ENCODE peak calls at places on chromosomes 7 and 10, in five cellular contexts. One of them, this sample, is unnamed.

GRCh38 chr10:43809211-43809930 is 160.7 kb upstream of the ZNF32 start:
- DNase-seq in K562: no peak
- DNase-seq in heart right ventricle: no peak
- DNase-seq in mammary epithelial cell: no peak
- DNase-seq in AG04450: peak
- DNase-seq in this sample: no peak

GRCh38 chr10:7956508-7956907 is 98.0 kb upstream of the GATA3 start:
- DNase-seq in K562: peak
- DNase-seq in heart right ventricle: no peak
- DNase-seq in mammary epithelial cell: peak
- DNase-seq in AG04450: peak
- DNase-seq in this sample: no peak

GRCh38 chr10:70562036-70562710 is 40.4 kb downstream of the PRF1 start:
- DNase-seq in K562: no peak
- DNase-seq in heart right ventricle: no peak
- DNase-seq in mammary epithelial cell: no peak
- DNase-seq in AG04450: no peak
- DNase-seq in this sample: no peak

GRCh38 chr10:114914545-114914944 is 23.4 kb upstream of the TRUB1 start:
- DNase-seq in K562: no peak
- DNase-seq in heart right ventricle: no peak
- DNase-seq in mammary epithelial cell: no peak
- DNase-seq in AG04450: no peak
- DNase-seq in this sample: no peak

GRCh38 chr10:115972426-115972825 is 300.6 kb downstream of the GFRA1 start:
- DNase-seq in K562: no peak
- DNase-seq in heart right ventricle: no peak
- DNase-seq in mammary epithelial cell: no peak
- DNase-seq in AG04450: no peak
- DNase-seq in this sample: no peak

GRCh38 chr10:122426834-122427233 is 27.6 kb upstream of the ARMS2 start:
- DNase-seq in K562: no peak
- DNase-seq in heart right ventricle: no peak
- DNase-seq in mammary epithelial cell: no peak
- DNase-seq in AG04450: no peak
- DNase-seq in this sample: no peak

GRCh38 chr10:91709394-91709798 is 76.5 kb upstream of the PPP1R3C start:
- DNase-seq in K562: no peak
- DNase-seq in heart right ventricle: no peak
- DNase-seq in mammary epithelial cell: peak
- DNase-seq in AG04450: no peak
- DNase-seq in this sample: no peak

GRCh38 chr7:100613447-100614185 is 1.3 kb downstream of the MOSPD3 start:
- DNase-seq in K562: no peak
- DNase-seq in heart right ventricle: no peak
- DNase-seq in mammary epithelial cell: no peak
- DNase-seq in AG04450: no peak
- DNase-seq in this sample: no peak

GRCh38 chr7:105985250-105985649 is 22.2 kb downstream of the CDHR3 start:
- DNase-seq in K562: no peak
- DNase-seq in heart right ventricle: no peak
- DNase-seq in mammary epithelial cell: no peak
- DNase-seq in AG04450: no peak
- DNase-seq in this sample: no peak

GRCh38 chr10:18822156-18822555 is 162.9 kb downstream of the ARL5B start:
- DNase-seq in K562: no peak
- DNase-seq in heart right ventricle: no peak
- DNase-seq in mammary epithelial cell: no peak
- DNase-seq in AG04450: peak
- DNase-seq in this sample: no peak

GRCh38 chr7:158655507-158655906 is 49.1 kb downstream of the NCAPG2 start:
- DNase-seq in K562: no peak
- DNase-seq in heart right ventricle: no peak
- DNase-seq in mammary epithelial cell: no peak
- DNase-seq in AG04450: no peak
- DNase-seq in this sample: no peak

GRCh38 chr7:140744005-140744404 is 47.5 kb downstream of the NDUFB2 start:
- DNase-seq in K562: no peak
- DNase-seq in heart right ventricle: no peak
- DNase-seq in mammary epithelial cell: no peak
- DNase-seq in AG04450: no peak
- DNase-seq in this sample: no peak

GRCh38 chr7:98202367-98203195 is 8.7 kb upstream of the BHLHA15 start:
- DNase-seq in K562: no peak
- DNase-seq in heart right ventricle: no peak
- DNase-seq in mammary epithelial cell: peak
- DNase-seq in AG04450: no peak
- DNase-seq in this sample: no peak

GRCh38 chr10:48551796-48552591 is 52.9 kb downstream of the ARHGAP22 start:
- DNase-seq in K562: peak
- DNase-seq in heart right ventricle: peak
- DNase-seq in mammary epithelial cell: peak
- DNase-seq in AG04450: peak
- DNase-seq in this sample: no peak

GRCh38 chr7:26199301-26200112 is 1.0 kb downstream of the HNRNPA2B1 start:
- DNase-seq in K562: peak
- DNase-seq in heart right ventricle: peak
- DNase-seq in mammary epithelial cell: no peak
- DNase-seq in AG04450: no peak
- DNase-seq in this sample: peak

GRCh38 chr7:82050134-82050533 is 280.3 kb upstream of the HGF start:
- DNase-seq in K562: no peak
- DNase-seq in heart right ventricle: no peak
- DNase-seq in mammary epithelial cell: peak
- DNase-seq in AG04450: peak
- DNase-seq in this sample: no peak
- H3K27ac ChIP-seq in K562: no peak
- H3K27ac ChIP-seq in heart right ventricle: peak
- H3K27ac ChIP-seq in mammary epithelial cell: no peak
- H3K27ac ChIP-seq in AG04450: peak
- H3K27ac ChIP-seq in this sample: peak

DNA sequence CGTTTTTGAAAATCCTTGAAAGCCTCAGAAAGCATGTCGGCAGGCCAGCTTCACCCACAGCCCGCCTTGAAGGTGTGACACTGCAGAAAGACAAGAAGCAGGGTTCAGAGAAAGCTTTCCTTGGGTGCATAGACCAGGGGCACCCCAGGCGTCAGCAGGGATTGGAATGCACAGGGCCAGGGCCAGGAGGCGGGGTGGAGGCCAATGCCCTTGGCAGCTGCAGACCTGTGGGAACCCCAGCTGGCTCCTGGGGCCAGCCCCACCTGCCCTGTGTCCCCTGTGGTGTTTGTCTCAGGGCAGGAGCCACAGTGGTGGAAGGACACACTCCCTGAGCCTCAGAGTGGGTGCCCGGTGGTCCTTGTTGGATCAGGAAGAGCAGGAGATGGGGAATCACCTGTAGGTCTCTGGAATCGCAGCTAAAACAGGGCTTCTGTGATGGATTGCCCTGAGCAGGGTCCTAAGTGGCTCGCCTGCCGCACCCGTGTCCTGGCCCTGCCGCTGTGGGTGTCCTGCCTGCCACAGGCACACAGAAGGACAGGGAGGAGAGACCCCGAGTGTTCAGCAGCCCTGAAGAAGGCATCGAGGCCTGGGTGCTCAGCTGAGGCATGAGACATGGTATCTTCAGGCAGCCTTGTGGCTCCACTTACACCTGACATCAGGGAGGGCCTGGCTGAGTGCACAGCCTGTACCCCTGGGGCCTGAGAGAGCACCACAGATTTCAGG is 32.5 kb downstream of the ANXA8 start:
- DNase-seq in K562: peak
- DNase-seq in heart right ventricle: no peak
- DNase-seq in mammary epithelial cell: no peak
- DNase-seq in AG04450: no peak
- DNase-seq in this sample: no peak
- H3K27ac ChIP-seq in K562: no peak
- H3K27ac ChIP-seq in heart right ventricle: no peak
- H3K27ac ChIP-seq in mammary epithelial cell: no peak
- H3K27ac ChIP-seq in AG04450: no peak
- H3K27ac ChIP-seq in this sample: no peak

GRCh38 chr7:36273836-36274235 is 115.8 kb upstream of the ANLN start:
- DNase-seq in K562: no peak
- DNase-seq in heart right ventricle: no peak
- DNase-seq in mammary epithelial cell: no peak
- DNase-seq in AG04450: no peak
- DNase-seq in this sample: no peak

GRCh38 chr7:36275735-36276284 is 113.9 kb upstream of the ANLN start:
- DNase-seq in K562: no peak
- DNase-seq in heart right ventricle: no peak
- DNase-seq in mammary epithelial cell: no peak
- DNase-seq in AG04450: no peak
- DNase-seq in this sample: no peak

GRCh38 chr7:36276428-36277246 is 113.0 kb upstream of the ANLN start:
- DNase-seq in K562: no peak
- DNase-seq in heart right ventricle: no peak
- DNase-seq in mammary epithelial cell: no peak
- DNase-seq in AG04450: no peak
- DNase-seq in this sample: no peak

GRCh38 chr7:36272567-36273269 is 116.9 kb upstream of the ANLN start:
- DNase-seq in K562: no peak
- DNase-seq in heart right ventricle: no peak
- DNase-seq in mammary epithelial cell: no peak
- DNase-seq in AG04450: no peak
- DNase-seq in this sample: no peak

GRCh38 chr7:36272211-36272566 is 117.5 kb upstream of the ANLN start:
- DNase-seq in K562: no peak
- DNase-seq in heart right ventricle: no peak
- DNase-seq in mammary epithelial cell: no peak
- DNase-seq in AG04450: no peak
- DNase-seq in this sample: no peak
- H3K27ac ChIP-seq in K562: no peak
- H3K27ac ChIP-seq in heart right ventricle: no peak
- H3K27ac ChIP-seq in mammary epithelial cell: no peak
- H3K27ac ChIP-seq in AG04450: no peak
- H3K27ac ChIP-seq in this sample: no peak

GRCh38 chr10:124659380-124659779 is 84.8 kb downstream of the FAM53B start:
- DNase-seq in K562: no peak
- DNase-seq in heart right ventricle: no peak
- DNase-seq in mammary epithelial cell: no peak
- DNase-seq in AG04450: no peak
- DNase-seq in this sample: no peak
- H3K27ac ChIP-seq in K562: no peak
- H3K27ac ChIP-seq in heart right ventricle: peak
- H3K27ac ChIP-seq in mammary epithelial cell: no peak
- H3K27ac ChIP-seq in AG04450: no peak
- H3K27ac ChIP-seq in this sample: no peak

GRCh38 chr10:132648871-132649528 is 111.4 kb downstream of the INPP5A start:
- DNase-seq in K562: no peak
- DNase-seq in heart right ventricle: no peak
- DNase-seq in mammary epithelial cell: no peak
- DNase-seq in AG04450: no peak
- DNase-seq in this sample: no peak
- H3K27ac ChIP-seq in K562: no peak
- H3K27ac ChIP-seq in heart right ventricle: no peak
- H3K27ac ChIP-seq in mammary epithelial cell: no peak
- H3K27ac ChIP-seq in AG04450: no peak
- H3K27ac ChIP-seq in this sample: peak

GRCh38 chr7:124723012-124723411 is 42.6 kb downstream of the GPR37 start:
- DNase-seq in K562: no peak
- DNase-seq in heart right ventricle: no peak
- DNase-seq in mammary epithelial cell: peak
- DNase-seq in AG04450: no peak
- DNase-seq in this sample: no peak
- H3K27ac ChIP-seq in K562: no peak
- H3K27ac ChIP-seq in heart right ventricle: no peak
- H3K27ac ChIP-seq in mammary epithelial cell: no peak
- H3K27ac ChIP-seq in AG04450: no peak
- H3K27ac ChIP-seq in this sample: peak

GRCh38 chr10:36781570-36781969 is 343.8 kb upstream of the ANKRD30A start:
- DNase-seq in K562: no peak
- DNase-seq in heart right ventricle: no peak
- DNase-seq in mammary epithelial cell: no peak
- DNase-seq in AG04450: no peak
- DNase-seq in this sample: no peak

GRCh38 chr10:36773652-36774051 is 351.7 kb upstream of the ANKRD30A start:
- DNase-seq in K562: no peak
- DNase-seq in heart right ventricle: no peak
- DNase-seq in mammary epithelial cell: no peak
- DNase-seq in AG04450: no peak
- DNase-seq in this sample: no peak

GRCh38 chr10:36779238-36779846 is 346.1 kb upstream of the ANKRD30A start:
- DNase-seq in K562: peak
- DNase-seq in heart right ventricle: peak
- DNase-seq in mammary epithelial cell: peak
- DNase-seq in AG04450: peak
- DNase-seq in this sample: peak

GRCh38 chr10:36783400-36783799 is 342.0 kb upstream of the ANKRD30A start:
- DNase-seq in K562: no peak
- DNase-seq in heart right ventricle: no peak
- DNase-seq in mammary epithelial cell: no peak
- DNase-seq in AG04450: no peak
- DNase-seq in this sample: no peak

DNA sequence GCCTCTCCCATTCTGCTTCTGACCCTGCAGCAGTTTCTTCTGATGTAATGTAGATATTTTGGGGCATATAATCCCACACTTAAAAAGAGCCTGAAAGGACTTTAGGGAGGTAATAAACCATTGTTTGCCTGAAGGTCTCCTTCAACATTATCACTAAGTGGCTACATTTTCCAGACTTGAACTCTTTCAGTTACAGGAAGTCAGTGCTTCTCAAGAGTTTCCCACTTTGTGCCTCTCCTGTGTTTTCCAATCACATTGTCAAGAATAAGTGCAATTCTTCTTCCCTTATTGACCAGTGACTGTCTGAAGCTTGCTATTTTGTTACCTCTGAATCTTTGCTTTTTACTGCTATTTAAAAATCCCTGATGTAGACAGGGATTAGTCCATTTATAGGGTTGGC is 346.8 kb upstream of the ANKRD30A start:
- DNase-seq in K562: no peak
- DNase-seq in heart right ventricle: no peak
- DNase-seq in mammary epithelial cell: no peak
- DNase-seq in AG04450: no peak
- DNase-seq in this sample: no peak
- H3K27ac ChIP-seq in K562: no peak
- H3K27ac ChIP-seq in heart right ventricle: no peak
- H3K27ac ChIP-seq in mammary epithelial cell: no peak
- H3K27ac ChIP-seq in AG04450: no peak
- H3K27ac ChIP-seq in this sample: no peak

DNA sequence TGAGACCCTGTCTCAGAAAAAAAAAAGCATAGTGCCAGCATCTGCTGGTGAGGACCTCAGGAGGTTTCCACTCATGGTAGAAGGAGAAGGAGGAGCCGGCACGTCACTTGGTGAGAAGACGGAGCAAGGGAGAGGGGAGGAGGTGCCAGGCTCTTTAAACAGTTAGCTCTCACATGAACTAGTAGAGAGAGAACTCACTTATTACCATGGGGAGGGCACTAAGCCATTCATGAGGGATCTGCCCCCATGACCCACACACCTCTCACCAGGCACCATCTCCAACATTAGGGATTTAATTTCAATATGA is 62.9 kb upstream of the VKORC1L1 start:
- DNase-seq in K562: no peak
- DNase-seq in heart right ventricle: no peak
- DNase-seq in mammary epithelial cell: no peak
- DNase-seq in AG04450: no peak
- DNase-seq in this sample: no peak
- H3K27ac ChIP-seq in K562: no peak
- H3K27ac ChIP-seq in heart right ventricle: no peak
- H3K27ac ChIP-seq in mammary epithelial cell: no peak
- H3K27ac ChIP-seq in AG04450: no peak
- H3K27ac ChIP-seq in this sample: no peak